ENCODE peak calls at places on chromosome 16, in five cellular contexts. G, V, E, I and J are unnamed samples. For H3K4me1, the result is how much of the 10 kb centered on the place peaks cover.

GRCh38 chr16:23835390-23836077 is at the start of gene PRKCB:
- DNase-seq in V (peak), E (peak), G (peak), I (peak), J (peak)

GRCh38 chr16:65473699-65474098 is 351.8 kb upstream of the CDH11 start:
- DNase-seq in E (no peak), G (no peak), I (no peak), V (no peak), J (no peak)

GRCh38 chr16:22926105-22926751 is 112.3 kb downstream of the HS3ST2 start:
- DNase-seq in E (no peak), I (no peak), V (no peak), G (no peak), J (no peak)

GRCh38 chr16:82699711-82700495 is 73.1 kb downstream of the CDH13 start:
- DNase-seq in V (no peak), E (no peak), I (peak), G (no peak), J (peak)

GRCh38 chr16:87463722-87464690 is 28.8 kb downstream of the ZCCHC14 start:
- DNase-seq in V (no peak), E (peak), I (peak), G (no peak), J (no peak)

GRCh38 chr16:75491876-75492275 is 3.4 kb downstream of the CHST6 start:
- DNase-seq in G (no peak), I (no peak), E (no peak), V (no peak), J (no peak)

GRCh38 chr16:850668-851067 is 50.1 kb upstream of the GNG13 start:
- DNase-seq in E (no peak), G (no peak), I (no peak), V (no peak), J (no peak)

GRCh38 chr16:3175157-3176153 is 12.5 kb upstream of the OR1F1 start:
- DNase-seq in I (peak), G (no peak), E (no peak), V (no peak), J (no peak)

GRCh38 chr16:80047796-80048649 is 447.5 kb upstream of the MAF start:
- DNase-seq in V (no peak), E (no peak), I (no peak), G (no peak), J (no peak)

GRCh38 chr16:48409839-48410610 is 24.8 kb upstream of the SIAH1 start:
- DNase-seq in G (peak), V (peak), E (peak), I (peak), J (no peak)

GRCh38 chr16:73037331-73037745 is 10.6 kb downstream of the ZFHX3 start:
- DNase-seq in I (no peak), G (no peak), E (no peak), V (no peak), J (peak)

GRCh38 chr16:85490971-85491771 is 122.0 kb upstream of the GSE1 start:
- DNase-seq in I (no peak), G (no peak), E (peak), V (no peak), J (no peak)

GRCh38 chr16:48541108-48541786 is 68.7 kb downstream of the N4BP1 start:
- DNase-seq in G (no peak), E (no peak), V (no peak), I (no peak), J (no peak)

GRCh38 chr16:86665319-86665675 is 86.9 kb downstream of the FOXL1 start:
- DNase-seq in E (no peak), G (no peak), I (peak), V (no peak), J (no peak)

GRCh38 chr16:84931506-84931905 is 79.8 kb downstream of the ZDHHC7 start:
- DNase-seq in E (no peak), I (peak), G (no peak), V (no peak), J (no peak)

GRCh38 chr16:49773534-49774486 is 82.1 kb downstream of the ZNF423 start:
- DNase-seq in V (no peak), I (no peak), G (no peak), E (no peak), J (no peak)

GRCh38 chr16:81863630-81864352 is 84.7 kb downstream of the PLCG2 start:
- DNase-seq in G (no peak), E (no peak), I (no peak), V (no peak), J (no peak)

GRCh38 chr16:69691980-69692911 is 34.1 kb downstream of the NQO1 start:
- DNase-seq in G (no peak), E (no peak), I (peak), V (no peak), J (no peak)

GRCh38 chr16:1030381-1030901 is 42.1 kb upstream of the SSTR5 start:
- DNase-seq in V (no peak), I (no peak), E (no peak), G (no peak), J (no peak)

GRCh38 chr16:50303605-50304466 is 37.5 kb downstream of the ADCY7 start:
- DNase-seq in V (peak), I (peak), G (no peak), E (no peak), J (no peak)

GRCh38 chr16:78372302-78372701 is 272.8 kb downstream of the WWOX start:
- DNase-seq in I (no peak), V (no peak), E (no peak), G (no peak), J (no peak)

GRCh38 chr16:19167710-19168172 is 299 bp upstream of the SYT17 start:
- DNase-seq in V (peak), E (peak), G (peak), I (peak), J (peak)

GRCh38 chr16:30659507-30660423 is 1.5 kb downstream of the FBRS start:
- DNase-seq in G (peak), I (no peak), V (peak), E (no peak), J (no peak)

GRCh38 chr16:84367750-84368320 is 503 bp upstream of the ATP2C2 start:
- DNase-seq in G (no peak), E (no peak), V (no peak), I (no peak), J (no peak)

GRCh38 chr16:22628994-22629393 is 118.3 kb downstream of the NPIPB5 start:
- DNase-seq in G (no peak), I (no peak), V (no peak), E (no peak), J (no peak)

GRCh38 chr16:72811188-72811720 is 236.7 kb downstream of the ZFHX3 start:
- DNase-seq in I (no peak), G (no peak), V (no peak), E (no peak), J (no peak)

GRCh38 chr16:12829096-12829888 is 25.6 kb upstream of the CPPED1 start:
- DNase-seq in V (no peak), E (peak), I (no peak), G (no peak), J (no peak)

DNA sequence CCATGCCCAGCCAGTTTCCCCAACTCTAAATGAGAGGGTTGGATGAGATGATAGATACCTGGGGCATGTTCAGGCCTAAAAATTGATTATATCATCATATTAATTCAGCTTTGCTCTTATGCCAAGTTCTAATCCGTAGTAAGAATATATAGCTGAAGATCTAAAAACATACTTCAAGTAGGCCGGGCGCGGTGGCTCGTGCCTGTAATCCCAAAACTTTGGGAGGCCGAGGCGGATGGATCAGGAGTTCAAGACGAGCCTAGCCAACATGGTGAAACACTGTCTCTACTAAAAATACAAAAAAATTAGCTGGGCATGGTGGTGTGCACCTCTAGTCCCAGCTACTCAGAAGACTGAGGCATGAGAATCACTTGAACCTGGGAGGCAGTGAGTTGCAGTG is 12.0 kb downstream of the PLA2G10 start:
- DNase-seq in V (no peak), E (no peak), G (no peak), I (no peak), J (no peak)
- TF ChIP-seq POLR2A in V (no peak), E (no peak), G (no peak), I (no peak), J (no peak)

GRCh38 chr16:20901441-20902112 is 1.0 kb downstream of the LYRM1 start:
- DNase-seq in E (peak), V (peak), G (peak), I (peak), J (peak)

GRCh38 chr16:20903116-20903888 is 2.7 kb downstream of the LYRM1 start:
- DNase-seq in I (no peak), V (no peak), G (no peak), E (no peak), J (no peak)

GRCh38 chr16:20901068-20901440 is 483 bp downstream of the LYRM1 start:
- DNase-seq in E (no peak), V (no peak), G (no peak), I (no peak), J (no peak)

GRCh38 chr16:20903889-20904506 is 3.4 kb downstream of the LYRM1 start:
- DNase-seq in G (no peak), V (no peak), E (no peak), I (no peak), J (no peak)

DNA sequence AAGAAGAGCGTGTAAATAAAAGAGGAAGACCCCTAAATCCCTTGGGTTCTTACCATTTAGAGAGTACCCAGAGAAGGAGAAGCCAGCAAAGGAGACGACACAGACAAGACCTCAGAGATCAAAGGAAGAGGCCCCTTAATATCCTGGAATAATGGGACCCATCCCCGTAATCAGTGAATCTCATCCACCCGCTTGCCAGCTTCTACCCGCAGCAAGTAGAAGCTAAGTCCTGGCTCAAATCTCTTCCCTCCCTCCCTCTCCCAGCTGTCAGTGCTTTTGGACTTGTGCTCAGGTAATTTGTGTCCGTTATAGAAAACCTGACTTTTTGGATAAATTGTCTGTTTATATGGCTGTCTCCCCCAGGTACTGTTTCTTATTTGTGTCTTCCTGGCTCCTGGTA is 1.9 kb downstream of the LYRM1 start:
- DNase-seq in I (no peak), V (no peak), E (no peak), G (no peak), J (no peak)
- H3K4me1 ChIP-seq in I (under half), V (under half), E (under half), G (under half), J (half or more)

DNA sequence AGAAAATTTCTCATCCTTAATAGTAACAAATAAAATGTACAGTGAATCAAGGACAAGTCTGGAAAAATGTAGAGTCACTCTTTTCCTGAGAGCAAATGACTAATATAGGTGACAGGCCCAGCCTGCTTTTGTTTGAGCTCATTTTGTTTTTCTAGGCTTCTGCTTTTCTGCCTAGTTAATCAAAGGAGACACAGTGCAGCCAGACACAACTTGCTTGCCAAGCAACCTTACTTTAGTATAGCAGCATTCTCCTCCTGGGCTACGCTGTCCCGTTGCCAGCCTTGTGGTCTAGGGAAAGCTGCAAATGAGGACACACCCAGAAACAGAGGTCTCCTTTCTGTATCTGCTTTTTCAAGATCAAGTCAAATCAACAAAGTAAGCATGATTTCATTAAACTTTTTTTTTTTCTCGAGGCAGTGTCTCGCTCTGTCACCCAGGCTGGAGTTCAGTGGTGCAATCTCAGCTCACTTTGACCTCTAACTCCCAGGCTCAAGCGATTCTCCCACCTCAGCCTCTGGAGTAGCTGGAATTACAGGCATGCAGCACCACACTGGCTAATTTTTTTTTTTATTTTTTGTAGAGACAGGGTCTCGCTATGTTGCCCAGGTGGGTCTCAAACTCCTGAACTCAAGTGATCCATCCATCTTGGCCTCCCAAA is 17.2 kb downstream of the GINS3 start:
- DNase-seq in G (peak), I (peak), E (peak), V (no peak), J (no peak)
- H3K27ac ChIP-seq in G (no peak), I (no peak), E (peak), V (no peak), J (peak)

DNA sequence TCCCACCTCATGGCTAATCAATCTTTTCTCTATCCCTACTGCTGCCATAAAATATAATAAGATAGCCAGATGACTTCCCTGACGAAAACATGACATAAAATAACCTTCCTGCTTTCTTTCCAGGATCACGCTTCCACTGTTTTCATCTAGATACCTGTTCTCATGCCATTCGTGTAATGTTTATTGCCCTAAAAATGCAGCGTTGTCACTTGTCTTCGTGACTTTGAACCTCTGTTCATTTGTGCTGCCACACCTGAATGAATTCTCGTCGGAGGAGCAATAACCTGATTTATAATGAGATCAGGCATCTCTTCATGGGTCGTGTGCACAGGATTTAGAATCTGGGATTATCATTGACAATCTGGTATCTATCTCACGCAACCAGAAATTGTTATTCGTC is 1401.9 kb downstream of the CDH11 start:
- DNase-seq in I (no peak), G (no peak), V (no peak), E (no peak), J (no peak)
- TF ChIP-seq POLR2A in I (no peak), G (no peak), V (no peak), E (no peak), J (no peak)

GRCh38 chr16:66934138-66934838 is at the start of gene CIAO2B:
- DNase-seq in E (peak), G (peak), V (peak), I (peak), J (peak)

GRCh38 chr16:66931665-66932064 is 2.5 kb downstream of the CIAO2B start:
- DNase-seq in E (no peak), I (no peak), V (no peak), G (no peak), J (no peak)

GRCh38 chr16:66930189-66930588 is 4.0 kb downstream of the CIAO2B start:
- DNase-seq in V (no peak), G (peak), I (peak), E (no peak), J (no peak)

GRCh38 chr16:66933776-66934137 is 445 bp downstream of the CIAO2B start:
- DNase-seq in I (peak), E (no peak), G (no peak), V (no peak), J (no peak)

DNA sequence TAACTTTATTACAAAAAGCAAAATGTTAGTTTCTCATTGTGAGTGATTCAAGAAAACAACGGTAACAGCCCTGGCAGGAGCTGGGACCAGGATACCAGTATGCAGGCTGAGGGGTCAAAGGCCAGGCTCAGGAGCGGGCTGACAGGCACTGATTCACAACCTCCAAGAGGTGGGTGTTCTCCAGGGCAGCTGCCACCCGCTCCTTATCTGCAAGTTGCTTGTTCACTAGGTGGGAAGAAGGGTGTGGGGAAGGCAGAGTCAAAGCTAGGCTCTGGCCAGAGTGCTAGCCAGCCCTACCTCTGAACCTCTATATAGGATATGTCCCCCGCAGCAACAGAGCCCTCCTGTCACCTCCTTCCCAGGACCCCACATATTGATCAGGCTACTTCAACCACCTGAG is 2.1 kb downstream of the CIAO2B start:
- DNase-seq in V (no peak), E (no peak), I (no peak), G (no peak), J (no peak)
- H3K4me1 ChIP-seq in V (under half), E (under half), I (under half), G (under half), J (half or more)

GRCh38 chr16:70701036-70701435 is 15.2 kb upstream of the MTSS2 start:
- DNase-seq in G (no peak), V (no peak), E (no peak), I (no peak), J (no peak)

GRCh38 chr16:70700101-70701020 is 14.5 kb upstream of the MTSS2 start:
- DNase-seq in I (no peak), G (no peak), E (no peak), V (no peak), J (peak)

GRCh38 chr16:70701596-70701995 is 15.7 kb upstream of the MTSS2 start:
- DNase-seq in G (no peak), V (no peak), E (no peak), I (no peak), J (no peak)

GRCh38 chr16:70698901-70699300 is 13.0 kb upstream of the MTSS2 start:
- DNase-seq in V (no peak), E (no peak), I (no peak), G (no peak), J (no peak)

DNA sequence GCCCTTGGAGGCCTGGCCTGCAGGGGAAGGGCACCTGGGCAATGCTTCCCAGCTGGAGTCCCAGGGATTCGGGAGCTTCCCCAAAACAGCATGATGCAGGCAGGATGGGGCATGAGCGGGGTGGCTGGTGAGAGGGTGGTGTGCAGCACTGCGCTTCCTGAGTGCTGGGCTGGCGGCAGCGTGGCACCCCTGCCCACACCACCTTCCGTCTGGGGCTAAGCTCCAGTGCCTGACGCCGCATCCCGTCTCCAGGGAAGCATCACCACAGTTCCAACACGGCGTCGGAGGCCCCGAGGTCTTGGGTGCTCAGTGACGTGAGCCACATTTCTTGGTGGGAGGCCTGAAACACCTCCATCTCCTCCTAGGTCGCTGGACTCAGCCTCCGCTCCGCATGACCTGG is 13.8 kb upstream of the MTSS2 start:
- DNase-seq in G (no peak), E (no peak), I (no peak), V (no peak), J (no peak)
- H3K27ac ChIP-seq in G (no peak), E (no peak), I (no peak), V (no peak), J (peak)

GRCh38 chr16:88580371-88580770 is 10.2 kb downstream of the ZC3H18 start:
- DNase-seq in V (no peak), G (no peak), I (no peak), E (no peak), J (no peak)
- TF ChIP-seq POLR2A in V (no peak), G (no peak), I (no peak), E (no peak), J (no peak)